ENCODE peak calls at places on chromosomes 12 and 14, in ten cellular contexts. U, X, B, Y, O, L, F, E, J and T are unnamed samples.

GRCh38 chr12:98373019-98373554 is 142.3 kb upstream of the TMPO start:
- DNase-seq in O (no peak), B (no peak), J (no peak), Y (no peak), F (peak), L (peak), E (peak), U (peak), X (peak), T (no peak)

GRCh38 chr12:14716848-14717444 is 20.5 kb upstream of the GUCY2C start:
- DNase-seq in E (no peak), U (peak), J (no peak), X (peak), L (peak), F (peak), O (no peak), Y (no peak), B (peak), T (no peak)

GRCh38 chr12:38053655-38054464 is 262.7 kb upstream of the ALG10B start:
- DNase-seq in F (peak), U (no peak), E (no peak), X (peak), J (no peak), O (no peak), Y (no peak), B (no peak), L (no peak), T (no peak)

GRCh38 chr14:30482270-30482669 is 76.7 kb upstream of the G2E3 start:
- DNase-seq in L (no peak), X (no peak), O (no peak), E (no peak), B (no peak), F (no peak), U (no peak), Y (no peak), J (no peak), T (no peak)

GRCh38 chr12:18556081-18556645 is 181.6 kb downstream of the PLCZ1 start:
- DNase-seq in B (no peak), U (no peak), E (peak), X (no peak), F (no peak), O (no peak), J (no peak), Y (no peak), L (no peak), T (no peak)

GRCh38 chr12:56880416-56881035 is 53.7 kb downstream of the SDR9C7 start:
- DNase-seq in J (no peak), E (peak), U (no peak), O (no peak), X (no peak), Y (no peak), B (no peak), L (peak), F (no peak), T (no peak)

GRCh38 chr12:60212159-60213000 is 616.6 kb downstream of the SLC16A7 start:
- DNase-seq in F (no peak), E (no peak), B (no peak), Y (no peak), O (no peak), J (no peak), X (no peak), U (no peak), L (peak), T (no peak)

GRCh38 chr12:116157845-116158267 is 119.6 kb downstream of the MED13L start:
- DNase-seq in X (no peak), U (peak), J (no peak), L (no peak), E (no peak), Y (no peak), F (no peak), B (no peak), O (no peak), T (no peak)

GRCh38 chr12:6662602-6662905 is 365 bp downstream of the ING4 start:
- DNase-seq in E (no peak), X (peak), B (no peak), J (no peak), F (peak), U (no peak), Y (no peak), O (no peak), L (no peak), T (no peak)

GRCh38 chr14:33475623-33476022 is 475.3 kb downstream of the EGLN3 start:
- DNase-seq in F (peak), J (no peak), Y (peak), B (peak), X (peak), E (peak), O (no peak), U (no peak), L (peak), T (no peak)

GRCh38 chr12:103793046-103793445 is 48.0 kb downstream of the NT5DC3 start:
- DNase-seq in O (no peak), Y (no peak), U (no peak), X (no peak), L (no peak), E (no peak), F (no peak), B (no peak), J (no peak), T (no peak)